ENCODE peak calls at places on chromosomes 16 and 17, in ten cellular contexts. D is erythroblast, X is tibial nerve, P is adrenal gland, S is lower leg skin, Q is gastrocnemius medialis, H is prostate gland, U is A549, W is breast epithelium, Y is IMR-90. E is an unnamed sample.
A peak's percentile ranks its signal among the peaks of the same experiment; 100 is the strongest.

GRCh38 chr17:45430738-45431530 is 1.7 kb downstream of the ARHGAP27 start:
- DNase-seq in D (no peak), X (no peak), P (no peak), S (peak; percentile 64), Q (no peak), H (peak; percentile 88), U (no peak), W (peak; percentile 74), Y (no peak), E (no peak)

GRCh38 chr16:56481468-56482112 is 30.2 kb downstream of the OGFOD1 start:
- DNase-seq in D (no peak), X (no peak), P (no peak), S (no peak), Q (peak; percentile 83), H (no peak), U (no peak), W (no peak), Y (peak; percentile 40), E (no peak)

GRCh38 chr17:1072551-1072961 is 75.6 kb downstream of the TIMM22 start:
- DNase-seq in D (no peak), X (no peak), P (no peak), S (no peak), Q (no peak), H (no peak), U (no peak), W (no peak), Y (no peak), E (no peak)

GRCh38 chr16:50102046-50102756 is 36.4 kb downstream of the HEATR3 start:
- DNase-seq in D (no peak), X (no peak), P (no peak), S (no peak), Q (no peak), H (no peak), U (no peak), W (no peak), Y (peak; percentile 86), E (no peak)

GRCh38 chr17:43405861-43406260 is 7.1 kb downstream of the ARL4D start:
- DNase-seq in D (no peak), X (no peak), P (no peak), S (no peak), Q (no peak), H (no peak), U (no peak), W (no peak), Y (no peak), E (no peak)

GRCh38 chr17:75642221-75643032 is 9.2 kb downstream of the SMIM5 start:
- DNase-seq in D (peak; percentile 87), X (no peak), P (no peak), S (no peak), Q (no peak), H (peak; percentile 57), U (no peak), W (peak; percentile 54), Y (no peak), E (no peak)

GRCh38 chr17:82230627-82231311 is 1.9 kb downstream of the SLC16A3 start:
- DNase-seq in D (peak; percentile 85), X (peak; percentile 78), P (peak; percentile 80), S (no peak), Q (no peak), H (no peak), U (peak; percentile 79), W (peak; percentile 62), Y (peak; percentile 81), E (peak; percentile 92)

GRCh38 chr16:56488035-56488434 is 31.8 kb downstream of the BBS2 start:
- DNase-seq in D (no peak), X (no peak), P (no peak), S (no peak), Q (no peak), H (no peak), U (no peak), W (no peak), Y (no peak), E (no peak)

GRCh38 chr17:5781236-5781927 is 197.1 kb upstream of the NLRP1 start:
- DNase-seq in D (no peak), X (no peak), P (no peak), S (no peak), Q (no peak), H (no peak), U (no peak), W (no peak), Y (no peak), E (no peak)

GRCh38 chr17:41959336-41960095 is 7.1 kb upstream of the CNP start:
- DNase-seq in D (peak; percentile 75), X (no peak), P (no peak), S (no peak), Q (no peak), H (no peak), U (peak; percentile 76), W (no peak), Y (peak; percentile 66), E (peak; percentile 39)

GRCh38 chr17:79483842-79484241 is 127.0 kb downstream of the RBFOX3 start:
- DNase-seq in D (no peak), X (no peak), P (no peak), S (no peak), Q (no peak), H (no peak), U (no peak), W (no peak), Y (no peak), E (no peak)

GRCh38 chr16:13168091-13168572 is 266.7 kb downstream of the SHISA9 start:
- DNase-seq in D (no peak), X (no peak), P (no peak), S (no peak), Q (no peak), H (no peak), U (no peak), W (no peak), Y (no peak), E (no peak)

GRCh38 chr16:64773184-64773583 is 348.7 kb downstream of the CDH11 start:
- DNase-seq in D (no peak), X (no peak), P (no peak), S (no peak), Q (no peak), H (no peak), U (no peak), W (no peak), Y (no peak), E (no peak)

GRCh38 chr16:48053346-48053745 is 102.4 kb downstream of the ABCC12 start:
- DNase-seq in D (no peak), X (no peak), P (peak; percentile 53), S (no peak), Q (no peak), H (no peak), U (no peak), W (no peak), Y (peak; percentile 69), E (peak; percentile 24)

GRCh38 chr17:26809033-26809432 is 484.9 kb upstream of the WSB1 start:
- DNase-seq in D (no peak), X (no peak), P (no peak), S (no peak), Q (no peak), H (no peak), U (no peak), W (no peak), Y (peak; percentile 43), E (no peak)

GRCh38 chr16:11596572-11597226 is 10.0 kb upstream of the LITAF start:
- DNase-seq in D (no peak), X (no peak), P (no peak), S (no peak), Q (no peak), H (no peak), U (no peak), W (no peak), Y (no peak), E (peak; percentile 2)

GRCh38 chr17:73401911-73402310 is 90.1 kb upstream of the CDC42EP4 start:
- DNase-seq in D (peak; percentile 5), X (no peak), P (peak; percentile 52), S (no peak), Q (no peak), H (no peak), U (no peak), W (no peak), Y (peak; percentile 7), E (peak; percentile 41)

DNA sequence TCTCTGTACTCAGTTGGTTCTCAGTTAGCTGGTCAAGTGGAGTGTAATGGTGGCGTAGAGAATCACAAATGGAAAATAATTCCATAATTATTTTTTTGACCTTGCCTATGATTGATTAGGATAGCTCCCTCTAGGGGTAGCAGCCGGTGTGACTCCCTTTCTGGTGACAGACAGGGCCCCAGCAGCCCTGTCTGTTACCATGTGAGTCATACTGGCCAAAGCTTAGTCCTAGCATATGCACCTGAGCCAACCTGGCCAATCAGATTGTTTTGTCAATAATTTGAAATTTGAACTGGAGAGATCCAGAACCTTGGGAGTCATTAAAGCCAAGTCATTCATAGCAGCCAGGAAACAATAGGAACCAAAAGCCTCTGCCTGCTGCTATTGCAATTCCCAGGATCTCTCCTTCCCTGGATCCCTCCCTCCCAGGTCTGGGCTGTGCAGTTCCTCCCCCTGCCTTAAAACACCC is 5.6 kb downstream of the PNPO start:
- DNase-seq in D (peak; percentile 89), X (peak; percentile 72), P (peak; percentile 88), S (peak; percentile 66), Q (peak; percentile 50), H (peak; percentile 91), U (peak; percentile 100), W (peak; percentile 89), Y (peak; percentile 79), E (no peak)
- TF ChIP-seq POLR2A in D (no peak), X (no peak), P (no peak), S (no peak), Q (no peak), H (peak; percentile 47), U (no peak), W (no peak), Y (no peak), E (no peak)

GRCh38 chr16:81626181-81626674 is 152.9 kb upstream of the PLCG2 start:
- DNase-seq in D (no peak), X (no peak), P (no peak), S (no peak), Q (no peak), H (no peak), U (no peak), W (no peak), Y (peak; percentile 61), E (no peak)
- TF ChIP-seq POLR2A in D (no peak), X (no peak), P (no peak), S (no peak), Q (no peak), H (no peak), U (no peak), W (no peak), Y (no peak), E (no peak)

GRCh38 chr16:87778830-87779579 is 13.2 kb upstream of the KLHDC4 start:
- DNase-seq in D (peak; percentile 97), X (peak; percentile 80), P (peak; percentile 91), S (peak; percentile 85), Q (peak; percentile 67), H (peak; percentile 68), U (peak; percentile 85), W (peak; percentile 80), Y (peak; percentile 96), E (peak; percentile 73)
- TF ChIP-seq POLR2A in D (peak; percentile 58), X (peak; percentile 15), P (no peak), S (no peak), Q (no peak), H (no peak), U (no peak), W (no peak), Y (no peak), E (no peak)

DNA sequence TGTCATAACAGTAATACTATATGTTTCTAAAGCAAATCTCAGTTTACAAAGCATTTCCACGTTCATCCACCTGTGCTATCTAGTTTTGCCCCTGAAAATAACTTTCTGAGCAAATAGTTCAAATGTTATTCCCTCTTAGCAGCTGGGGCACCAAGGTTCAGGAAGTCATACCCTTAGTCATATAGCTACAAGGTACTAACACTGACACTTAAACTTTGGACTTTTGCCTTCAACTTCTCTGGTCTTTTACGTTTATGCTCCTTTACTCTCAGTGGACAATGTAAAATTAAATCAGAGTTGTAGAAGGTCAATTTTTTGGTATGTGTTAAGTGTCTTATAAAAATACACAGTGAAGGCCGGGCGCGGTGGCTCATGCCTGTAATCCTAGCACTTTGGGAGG is 33.0 kb downstream of the COX11 start:
- DNase-seq in D (no peak), X (no peak), P (no peak), S (no peak), Q (no peak), H (no peak), U (no peak), W (no peak), Y (no peak), E (no peak)
- TF ChIP-seq POLR2A in D (no peak), X (no peak), P (no peak), S (no peak), Q (no peak), H (no peak), U (no peak), W (no peak), Y (no peak), E (no peak)

E was measured in ovary.